ENCODE peak calls at places on chromosomes 16 and 17, in seven cellular contexts. Q is ACHN, L is uterus, M is nucleus accumbens, Y is esophagus squamous epithelium, I is NCI-H1092 treated with DMSO at 0.1 percent for 48 hours, T is H9. V is an unnamed sample.
A peak's percentile ranks its signal among the peaks of the same experiment; 100 is the strongest.

GRCh38 chr17:56754523-56755208 is 79.1 kb downstream of the C17orf67 start:
- DNase-seq in T (no peak), L (no peak), Y (no peak), M (no peak), I (no peak), Q (no peak), V (no peak)

GRCh38 chr17:45763182-45763581 is 20.9 kb upstream of the CRHR1 start:
- DNase-seq in Q (no peak), I (no peak), T (no peak), L (no peak), M (no peak), Y (no peak), V (no peak)

GRCh38 chr17:30345527-30346075 is 11.7 kb upstream of the TMIGD1 start:
- DNase-seq in Y (no peak), I (no peak), M (no peak), T (no peak), L (no peak), Q (no peak), V (no peak)

GRCh38 chr17:37176683-37177082 is 199.1 kb upstream of the C17orf78 start:
- DNase-seq in Q (no peak), L (no peak), I (no peak), Y (no peak), T (no peak), M (no peak), V (no peak)

GRCh38 chr17:32912218-32912897 is 15.6 kb upstream of the TMEM98 start:
- DNase-seq in T (peak; percentile 65), L (peak; percentile 58), M (peak; percentile 24), I (peak; percentile 5), Q (no peak), Y (no peak), V (no peak)

GRCh38 chr17:81354944-81355327 is 40.3 kb upstream of the BAHCC1 start:
- DNase-seq in T (no peak), Y (no peak), I (no peak), L (no peak), M (no peak), Q (no peak), V (no peak)

GRCh38 chr16:77540656-77541055 is 105.8 kb upstream of the ADAMTS18 start:
- DNase-seq in Y (no peak), L (no peak), M (no peak), T (no peak), Q (peak; percentile 47), I (no peak), V (no peak)

GRCh38 chr16:31436221-31437045 is 6.2 kb downstream of the ZNF843 start:
- DNase-seq in L (no peak), Y (no peak), I (no peak), M (no peak), T (peak; percentile 39), Q (no peak), V (no peak)

GRCh38 chr17:79027925-79028491 is 4.0 kb downstream of the C1QTNF1 start:
- DNase-seq in Q (no peak), I (no peak), L (peak; percentile 23), T (no peak), Y (no peak), M (no peak), V (no peak)

GRCh38 chr17:78484300-78485159 is 92.7 kb downstream of the DNAH17 start:
- DNase-seq in L (no peak), M (peak; percentile 45), T (peak; percentile 89), Y (no peak), Q (no peak), I (no peak), V (no peak)

GRCh38 chr16:69501956-69502457 is 63.8 kb upstream of the NFAT5 start:
- DNase-seq in Q (peak; percentile 58), Y (no peak), T (no peak), M (no peak), I (no peak), L (no peak), V (no peak)

GRCh38 chr17:28345420-28346198 is 10.0 kb downstream of the TNFAIP1 start:
- DNase-seq in T (no peak), I (no peak), L (no peak), Y (no peak), M (no peak), Q (peak; percentile 13), V (no peak)

GRCh38 chr17:13490427-13490826 is 111.3 kb downstream of the HS3ST3A1 start:
- DNase-seq in T (no peak), Q (no peak), I (no peak), M (no peak), Y (no peak), L (no peak), V (no peak)